ENCODE peak calls at places on chromosomes 11 and 22, in six cellular contexts. O, D, J, F, A and W are unnamed samples.

GRCh38 chr22:36258750-36259619 is 6.1 kb downstream of the APOL1 start:
- DNase-seq in O (peak), D (no peak), J (no peak), F (no peak), A (no peak), W (no peak)

GRCh38 chr11:83006877-83007330 is 64.8 kb downstream of the RAB30 start:
- DNase-seq in O (no peak), D (peak), J (no peak), F (no peak), A (no peak), W (no peak)

GRCh38 chr11:117023178-117023577 is 75.0 kb downstream of the SIK3 start:
- DNase-seq in O (no peak), D (no peak), J (no peak), F (no peak), A (no peak), W (no peak)

GRCh38 chr11:62502030-62502730 is 44.4 kb downstream of the AHNAK start:
- DNase-seq in O (no peak), D (no peak), J (no peak), F (no peak), A (no peak), W (no peak)

GRCh38 chr22:40406063-40406890 is 35.9 kb downstream of the SGSM3 start:
- DNase-seq in O (no peak), D (no peak), J (no peak), F (no peak), A (no peak), W (no peak)

GRCh38 chr11:2685566-2686359 is 14.0 kb downstream of the KCNQ1OT1 start:
- DNase-seq in O (no peak), D (no peak), J (no peak), F (no peak), A (no peak), W (no peak)

GRCh38 chr11:70647188-70648166 is 249.1 kb downstream of the CTTN start:
- DNase-seq in O (no peak), D (no peak), J (no peak), F (no peak), A (no peak), W (no peak)

GRCh38 chr11:122976734-122977454 is 4.7 kb downstream of the BSX start:
- DNase-seq in O (no peak), D (no peak), J (no peak), F (no peak), A (no peak), W (no peak)

GRCh38 chr11:76672431-76673163 is 2.0 kb upstream of the LRRC32 start:
- DNase-seq in O (no peak), D (no peak), J (no peak), F (no peak), A (peak), W (no peak)

GRCh38 chr11:104442320-104442719 is 278.4 kb upstream of the PDGFD start:
- DNase-seq in O (no peak), D (no peak), J (no peak), F (no peak), A (no peak), W (no peak)

GRCh38 chr22:33049125-33049729 is 9.0 kb downstream of the SYN3 start:
- DNase-seq in O (peak), D (peak), J (peak), F (peak), A (peak), W (peak)

GRCh38 chr22:22060200-22061084 is 77.9 kb upstream of the TOP3B start:
- DNase-seq in O (no peak), D (no peak), J (no peak), F (peak), A (no peak), W (no peak)

GRCh38 chr11:134530826-134531225 is 118.8 kb upstream of the B3GAT1 start:
- DNase-seq in O (peak), D (no peak), J (no peak), F (no peak), A (peak), W (no peak)

GRCh38 chr11:5937868-5938602 is 4.0 kb upstream of the OR56A3 start:
- DNase-seq in O (no peak), D (no peak), J (no peak), F (no peak), A (no peak), W (no peak)

GRCh38 chr11:72235351-72236057 is 8.5 kb downstream of the PHOX2A start:
- DNase-seq in O (peak), D (no peak), J (no peak), F (no peak), A (no peak), W (no peak)

GRCh38 chr22:34841321-34841901 is 224.5 kb upstream of the ISX start:
- DNase-seq in O (no peak), D (no peak), J (no peak), F (no peak), A (no peak), W (no peak)

GRCh38 chr11:64086263-64086938 is 50.7 kb downstream of the FLRT1 start:
- DNase-seq in O (peak), D (peak), J (peak), F (no peak), A (no peak), W (no peak)

GRCh38 chr11:87417951-87418350 is 380.2 kb downstream of the TMEM135 start:
- DNase-seq in O (no peak), D (no peak), J (no peak), F (no peak), A (no peak), W (no peak)

GRCh38 chr11:44607324-44607962 is 42.0 kb downstream of the CD82 start:
- DNase-seq in O (no peak), D (no peak), J (no peak), F (no peak), A (no peak), W (no peak)

GRCh38 chr11:87022738-87023137 is 15.0 kb upstream of the TMEM135 start:
- DNase-seq in O (no peak), D (no peak), J (no peak), F (no peak), A (no peak), W (no peak)

GRCh38 chr11:128476729-128477128 is 110.6 kb downstream of the ETS1 start:
- DNase-seq in O (peak), D (no peak), J (no peak), F (no peak), A (peak), W (peak)

GRCh38 chr22:38110008-38110862 is at the start of gene BAIAP2L2:
- DNase-seq in O (peak), D (no peak), J (no peak), F (peak), A (no peak), W (no peak)

GRCh38 chr11:119758291-119758690 is 29.3 kb upstream of the NECTIN1 start:
- DNase-seq in O (no peak), D (no peak), J (no peak), F (no peak), A (no peak), W (no peak)

GRCh38 chr11:55357560-55358184 is 10.1 kb upstream of the OR4A15 start:
- DNase-seq in O (no peak), D (no peak), J (no peak), F (no peak), A (no peak), W (no peak)

GRCh38 chr11:32032478-32032877 is 58.4 kb upstream of the RCN1 start:
- DNase-seq in O (no peak), D (no peak), J (no peak), F (no peak), A (no peak), W (no peak)